ENCODE peak calls at places on chromosomes 13 and 19, in four cellular contexts. L, V, R and D are unnamed samples.

GRCh38 chr19:9329999-9330398 is 6.0 kb downstream of the ZNF559 start:
- DNase-seq in R (no peak), L (no peak), V (no peak), D (no peak)

GRCh38 chr13:107376393-107377085 is 808.6 kb upstream of the ARGLU1 start:
- DNase-seq in L (no peak), R (no peak), V (no peak), D (no peak)

GRCh38 chr13:36493046-36493445 is 60.8 kb downstream of the CCNA1 start:
- DNase-seq in R (no peak), V (no peak), L (peak), D (no peak)

GRCh38 chr19:13031917-13032623 is 36.8 kb downstream of the NFIX start:
- DNase-seq in R (no peak), L (no peak), V (no peak), D (peak)

GRCh38 chr13:32585625-32586021 is 629 bp upstream of the PDS5B start:
- DNase-seq in V (no peak), L (no peak), R (no peak), D (no peak)

GRCh38 chr19:11984986-11985385 is 20.1 kb downstream of the ZNF763 start:
- DNase-seq in L (no peak), R (no peak), V (no peak), D (no peak)

GRCh38 chr13:82506805-82507404 is 1375.4 kb downstream of the SLITRK1 start:
- DNase-seq in L (no peak), R (no peak), V (no peak), D (no peak)

GRCh38 chr19:31583148-31583547 is 233.9 kb upstream of the TSHZ3 start:
- DNase-seq in R (no peak), V (no peak), L (no peak), D (no peak)

GRCh38 chr13:90420683-90421082 is 926.8 kb upstream of the MIR17HG start:
- DNase-seq in R (no peak), L (no peak), V (no peak), D (no peak)

GRCh38 chr19:19107663-19108062 is 30.6 kb downstream of the TMEM161A start:
- DNase-seq in V (no peak), R (no peak), L (no peak), D (no peak)

GRCh38 chr13:75512253-75512652 is 25.4 kb downstream of the COMMD6 start:
- DNase-seq in V (no peak), R (no peak), L (peak), D (no peak)

GRCh38 chr19:44823373-44823698 is 14.4 kb downstream of the BCAM start:
- DNase-seq in R (no peak), L (no peak), V (no peak), D (no peak)

GRCh38 chr13:21759503-21759902 is 88.6 kb downstream of the FGF9 start:
- DNase-seq in V (no peak), L (no peak), R (no peak), D (no peak)

GRCh38 chr19:17302391-17303166 is 646 bp downstream of the ABHD8 start:
- DNase-seq in L (no peak), V (no peak), R (no peak), D (peak)

GRCh38 chr19:35479278-35479677 is 11.0 kb downstream of the KRTDAP start:
- DNase-seq in V (no peak), R (no peak), L (no peak), D (no peak)

GRCh38 chr13:50733392-50733791 is 110.1 kb downstream of the DLEU7 start:
- DNase-seq in L (no peak), R (no peak), V (no peak), D (no peak)

GRCh38 chr19:30106417-30107095 is 164.5 kb downstream of the URI1 start:
- DNase-seq in V (no peak), R (no peak), L (no peak), D (no peak)

GRCh38 chr13:40069173-40070044 is 413.9 kb downstream of the COG6 start:
- DNase-seq in V (no peak), L (peak), R (peak), D (peak)

GRCh38 chr19:27822336-27822735 is 1390.6 kb downstream of the UQCRFS1 start:
- DNase-seq in L (peak), R (no peak), V (no peak), D (no peak)

GRCh38 chr19:21498651-21499050 is 6.8 kb upstream of the ZNF429 start:
- DNase-seq in V (no peak), R (no peak), L (no peak), D (no peak)

GRCh38 chr13:93559718-93560117 is 333.1 kb downstream of the GPC6 start:
- DNase-seq in L (peak), V (peak), R (no peak), D (no peak)

GRCh38 chr13:40469581-40470282 is 196.7 kb downstream of the FOXO1 start:
- DNase-seq in V (no peak), L (no peak), R (no peak), D (no peak)

GRCh38 chr19:46944918-46945628 is 74.6 kb upstream of the NPAS1 start:
- DNase-seq in L (peak), V (no peak), R (no peak), D (peak)

GRCh38 chr13:36242761-36243160 is 28.4 kb upstream of the SOHLH2 start:
- DNase-seq in L (no peak), R (no peak), V (no peak), D (no peak)

GRCh38 chr13:37995052-37995451 is 125.5 kb upstream of the TRPC4 start:
- DNase-seq in V (no peak), L (no peak), R (no peak), D (no peak)

GRCh38 chr19:41597600-41598041 is 21.7 kb downstream of the CEACAM21 start:
- DNase-seq in L (peak), V (peak), R (peak), D (peak)

GRCh38 chr13:52010890-52011689 is at the start of gene ATP7B:
- DNase-seq in R (no peak), L (peak), V (no peak), D (no peak)